ENCODE peak calls at places on chromosomes 2 and 18, in four cellular contexts. X is A549, B is HCT116, Y is Panc1. D is an unnamed sample.

GRCh38 chr2:19362094-19362649 is 3.7 kb upstream of the OSR1 start:
- DNase-seq in B (no peak), Y (no peak), X (peak; percentile 31), D (no peak)

GRCh38 chr2:170596576-170596975 is 118.6 kb upstream of the SP5 start:
- DNase-seq in X (no peak), B (no peak), Y (no peak), D (no peak)

GRCh38 chr2:128370468-128371247 is 52.0 kb upstream of the HS6ST1 start:
- DNase-seq in X (no peak), B (no peak), Y (no peak), D (no peak)

GRCh38 chr2:24026233-24026632 is 16.3 kb downstream of the MFSD2B start:
- DNase-seq in Y (no peak), B (no peak), X (no peak), D (peak; percentile 81)

GRCh38 chr2:185373226-185373625 is 365.4 kb upstream of the FSIP2 start:
- DNase-seq in B (no peak), Y (no peak), X (no peak), D (no peak)

GRCh38 chr18:74454279-74454741 is 2.8 kb downstream of the DIPK1C start:
- DNase-seq in X (no peak), Y (no peak), B (no peak), D (no peak)

GRCh38 chr18:39976771-39977170 is 1978.3 kb upstream of the PIK3C3 start:
- DNase-seq in B (no peak), X (no peak), Y (no peak), D (no peak)

GRCh38 chr2:40457846-40458245 is 6.0 kb upstream of the SLC8A1 start:
- DNase-seq in Y (no peak), B (no peak), X (no peak), D (no peak)

GRCh38 chr18:11005528-11005927 is 143.8 kb downstream of the PIEZO2 start:
- DNase-seq in Y (peak; percentile 57), X (peak; percentile 36), B (no peak), D (no peak)

GRCh38 chr2:443211-443610 is 155.3 kb upstream of the ALKAL2 start:
- DNase-seq in X (no peak), Y (no peak), B (no peak), D (no peak)
- H3K4me1 ChIP-seq in X (no peaks in the 10 kb centered on the region), Y (peaks cover under 1% of the 10 kb centered on the region), B (no peaks in the 10 kb centered on the region), D (no peaks in the 10 kb centered on the region)

DNA sequence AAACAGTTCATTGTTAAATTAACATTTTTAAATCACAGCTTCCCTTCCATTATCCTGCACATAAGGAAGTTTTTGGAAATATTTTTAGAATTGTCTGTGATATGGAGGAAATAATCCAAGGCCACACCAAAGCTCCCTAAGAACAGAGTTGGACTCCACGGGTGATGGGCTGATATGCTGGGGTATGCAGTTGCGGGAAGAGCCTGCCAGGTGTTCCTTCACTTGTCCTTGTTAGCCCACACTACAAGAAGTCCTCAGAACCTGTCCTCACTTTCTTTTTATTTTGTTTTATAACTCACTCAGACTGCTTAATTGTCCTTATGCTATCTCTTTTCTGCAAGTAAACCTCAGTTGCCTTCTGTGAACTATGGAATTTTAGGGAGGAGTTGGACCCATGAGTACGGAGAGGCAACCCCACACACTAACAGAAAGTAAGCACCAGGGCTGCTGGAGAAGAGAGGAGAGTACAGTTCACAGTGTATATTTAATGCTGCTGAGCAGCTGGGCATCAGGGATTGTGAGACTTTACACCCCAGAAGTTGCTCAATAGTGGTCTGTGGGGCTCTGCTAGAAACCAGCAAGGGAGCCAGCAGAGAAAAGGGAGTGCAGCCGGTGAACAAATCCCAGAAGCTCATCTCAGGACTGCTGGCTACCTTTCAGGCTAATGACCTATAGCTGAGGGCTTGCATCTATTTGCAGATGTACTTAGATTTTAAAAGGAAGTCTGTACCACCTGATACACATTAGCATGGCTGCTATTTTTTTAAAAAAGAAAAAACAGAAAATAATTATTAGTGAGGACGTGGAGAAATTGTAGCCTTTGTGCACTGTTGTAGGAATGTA is 280.1 kb upstream of the STON1 start:
- DNase-seq in B (no peak), X (no peak), Y (no peak), D (no peak)
- TF ChIP-seq REST in B (no peak), X (no peak), Y (no peak), D (no peak)

GRCh38 chr2:172609488-172609887 is 53.6 kb downstream of the PDK1 start:
- DNase-seq in B (no peak), X (no peak), Y (no peak), D (no peak)

GRCh38 chr2:172606285-172606684 is 50.4 kb downstream of the PDK1 start:
- DNase-seq in Y (no peak), X (no peak), B (no peak), D (no peak)

GRCh38 chr2:172613035-172613434 is 57.1 kb downstream of the PDK1 start:
- DNase-seq in B (no peak), Y (no peak), X (no peak), D (peak; percentile 13)

DNA sequence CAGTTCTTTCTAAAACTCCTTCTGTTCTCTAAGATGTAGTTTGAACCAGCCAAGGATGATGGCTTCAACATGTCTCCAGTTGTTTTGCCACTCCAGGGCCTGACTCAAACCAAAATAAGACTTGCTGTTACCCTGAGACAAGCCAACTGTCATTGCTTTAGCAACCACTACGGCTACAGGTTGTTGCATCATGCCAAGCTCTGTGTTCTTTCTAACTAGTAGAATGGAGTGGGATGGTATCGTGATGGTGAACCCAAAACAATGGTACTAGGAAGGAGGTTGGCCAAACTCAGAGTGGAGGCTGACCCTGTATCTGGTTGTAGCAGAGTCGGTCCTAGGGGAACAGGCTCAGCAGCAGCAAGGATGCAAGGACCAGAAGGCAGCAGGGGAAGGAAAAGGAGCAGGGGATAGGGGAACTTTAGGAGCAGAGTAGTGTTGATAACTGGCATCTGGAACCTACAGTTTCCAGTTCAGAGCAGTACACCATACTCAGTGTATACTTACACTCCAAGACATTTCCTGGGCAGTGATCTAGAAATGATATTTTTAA is 51.6 kb downstream of the PDK1 start:
- DNase-seq in X (no peak), B (no peak), Y (no peak), D (no peak)
- H3K4me3 ChIP-seq in X (no peak overlapping the region), B (no peak overlapping the region), Y (no peak overlapping the region), D (no peak overlapping the region)

GRCh38 chr2:30224147-30224546 is 7.2 kb upstream of the LBH start:
- DNase-seq in X (no peak), Y (no peak), B (no peak), D (no peak)
- H3K4me1 ChIP-seq in X (no peaks in the 10 kb centered on the region), Y (peaks cover 5% of the 10 kb centered on the region), B (peaks cover 3% of the 10 kb centered on the region), D (peaks cover 4% of the 10 kb centered on the region)

GRCh38 chr2:204129591-204130270 is 193.2 kb downstream of the ICOS start:
- DNase-seq in B (no peak), X (no peak), Y (no peak), D (no peak)
- TF ChIP-seq REST in B (no peak), X (no peak), Y (no peak), D (no peak)

DNA sequence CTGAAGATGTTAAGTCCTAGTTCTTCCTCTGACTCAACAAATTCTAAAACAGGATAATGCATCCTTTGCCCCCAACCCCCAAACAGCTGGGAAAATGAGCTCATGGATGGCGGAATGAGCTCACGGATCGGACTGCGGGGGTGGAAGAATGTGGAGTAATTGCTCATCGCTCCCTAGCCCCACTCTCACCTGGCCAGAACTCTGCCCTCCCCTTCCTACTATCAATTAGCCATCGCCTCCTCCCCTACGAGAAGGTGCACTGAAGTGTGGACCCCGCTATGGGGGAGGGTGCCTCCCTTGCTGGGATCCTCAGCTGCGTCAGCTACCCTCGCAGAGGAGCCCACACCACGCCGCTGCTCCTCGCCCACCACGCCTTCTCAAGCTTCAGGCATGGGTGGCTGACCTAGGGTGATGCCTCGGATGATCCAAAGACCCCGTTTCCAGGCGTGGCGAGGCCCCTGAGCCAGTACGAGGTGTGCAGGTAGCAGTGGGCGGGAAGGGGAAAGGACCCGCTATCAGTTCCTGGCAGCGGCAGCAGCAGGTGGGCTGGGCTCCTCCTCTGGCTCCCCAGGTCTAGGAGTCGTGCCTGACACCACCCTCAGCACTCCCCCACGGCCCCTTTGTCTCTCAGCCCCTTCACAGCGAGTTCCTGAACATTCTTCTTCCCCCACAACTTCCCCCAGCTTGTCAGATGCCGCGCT is 82.1 kb upstream of the POMC start:
- DNase-seq in Y (no peak), X (no peak), B (no peak), D (peak; percentile 62)
- H3K4me3 ChIP-seq in Y (no peak overlapping the region), X (no peak overlapping the region), B (no peak overlapping the region), D (peak overlapping the region; percentile 95)

DNA sequence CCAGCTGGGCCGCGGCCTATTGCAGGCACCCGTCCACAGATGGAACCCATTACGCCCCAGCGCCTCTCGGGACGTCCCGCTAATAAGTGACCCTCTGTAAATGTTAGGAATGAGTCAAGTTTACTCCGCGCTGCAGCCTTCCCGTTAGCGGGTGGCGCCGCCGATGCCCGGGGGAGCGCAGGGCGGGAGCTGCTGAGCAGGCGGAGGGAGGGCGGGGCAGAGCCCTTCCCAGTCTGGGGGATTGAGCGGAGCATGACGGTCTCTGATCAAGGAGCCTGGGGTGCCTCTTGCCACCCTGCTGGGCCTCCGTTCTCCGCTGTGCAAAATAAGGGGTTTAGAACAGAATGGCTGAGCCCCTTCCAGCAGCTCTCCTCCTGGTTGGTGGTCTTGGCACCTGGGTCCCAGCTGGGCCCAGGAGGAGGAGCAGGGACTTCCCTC is 10.5 kb downstream of the CROCC2 start:
- DNase-seq in Y (no peak), B (no peak), X (peak; percentile 74), D (peak; percentile 74)
- H3K4me1 ChIP-seq in Y (peaks cover 62% of the 10 kb centered on the region), B (peaks cover 5% of the 10 kb centered on the region), X (peaks cover 48% of the 10 kb centered on the region), D (no peaks in the 10 kb centered on the region)

GRCh38 chr18:79068299-79068945 is 772 bp upstream of the ATP9B start:
- DNase-seq in B (no peak), Y (no peak), X (no peak), D (peak; percentile 50)
- TF ChIP-seq REST in B (no peak), Y (no peak), X (no peak), D (no peak)

GRCh38 chr2:95346738-95347671 is 49.9 kb downstream of the KCNIP3 start:
- DNase-seq in B (no peak), X (no peak), Y (no peak), D (peak; percentile 60)

GRCh38 chr2:95345415-95346235 is 48.5 kb downstream of the KCNIP3 start:
- DNase-seq in X (peak; percentile 80), Y (peak; percentile 41), B (peak; percentile 60), D (peak; percentile 88)

GRCh38 chr2:95344656-95345055 is 47.5 kb downstream of the KCNIP3 start:
- DNase-seq in X (no peak), B (no peak), Y (no peak), D (no peak)

GRCh38 chr2:95345066-95345414 is 47.9 kb downstream of the KCNIP3 start:
- DNase-seq in B (no peak), Y (no peak), X (no peak), D (no peak)

DNA sequence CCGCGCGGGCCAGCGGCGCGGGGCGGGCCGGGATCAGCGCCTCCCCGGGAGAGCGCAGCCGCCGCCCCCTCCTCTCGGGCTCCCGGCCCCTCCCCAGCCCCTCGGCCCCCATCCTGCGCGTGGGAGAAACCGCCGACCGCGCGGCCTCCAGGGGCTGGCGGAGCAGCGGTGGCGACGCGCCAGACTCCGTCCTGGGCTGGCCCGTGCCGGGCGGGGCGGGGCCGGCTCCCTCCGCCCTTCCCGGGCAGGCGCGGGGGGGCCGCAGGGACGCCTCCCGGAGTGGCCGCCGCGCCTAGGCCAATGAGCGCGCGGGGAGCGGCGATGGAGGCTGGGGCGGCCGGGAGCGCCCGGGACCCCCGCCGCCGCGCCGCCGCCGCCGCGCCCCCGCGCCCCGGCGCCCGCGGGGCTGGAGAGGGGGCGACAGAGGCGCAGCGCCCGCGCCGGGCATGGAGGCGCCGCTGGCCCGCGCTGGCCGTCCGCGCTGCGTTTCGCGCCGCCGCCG is 49.1 kb downstream of the KCNIP3 start:
- DNase-seq in Y (no peak), B (no peak), X (peak; percentile 25), D (no peak)
- H3K4me3 ChIP-seq in Y (peak overlapping the region; percentile 90), B (peak overlapping the region; percentile 48), X (peak overlapping the region; percentile 62), D (peak overlapping the region; percentile 71)

D was measured in GM23338.